ENCODE peak calls at places on chromosomes 5 and 9, in six cellular contexts. X, F, K, L, P and N are unnamed samples.

GRCh38 chr5:37840036-37840909 is at the start of gene GDNF:
- DNase-seq in X (peak; percentile 58), P (no peak), F (peak; percentile 43), K (no peak), L (no peak), N (peak; percentile 36)

GRCh38 chr9:16316406-16316805 is 554.1 kb downstream of the BNC2 start:
- DNase-seq in F (no peak), X (peak; percentile 63), K (no peak), P (no peak), L (no peak), N (no peak)

GRCh38 chr9:136332482-136332983 is 5.2 kb downstream of the GPSM1 start:
- DNase-seq in K (no peak), P (no peak), X (no peak), L (no peak), F (no peak), N (no peak)

GRCh38 chr9:16062542-16063240 is 509.8 kb downstream of the CCDC171 start:
- DNase-seq in K (peak; percentile 71), L (no peak), X (no peak), F (no peak), P (peak; percentile 6), N (no peak)

GRCh38 chr9:85431396-85432102 is 310.2 kb downstream of the AGTPBP1 start:
- DNase-seq in P (no peak), X (no peak), F (no peak), K (no peak), L (peak; percentile 12), N (no peak)

GRCh38 chr9:4258321-4259093 is 41.4 kb downstream of the GLIS3 start:
- DNase-seq in L (no peak), K (no peak), P (no peak), F (no peak), X (no peak), N (no peak)

GRCh38 chr5:90368454-90369246 is 40.9 kb downstream of the CETN3 start:
- DNase-seq in K (no peak), X (no peak), F (no peak), P (no peak), L (no peak), N (no peak)

GRCh38 chr9:70678153-70678552 is 263.7 kb upstream of the KLF9 start:
- DNase-seq in F (no peak), P (no peak), K (no peak), L (no peak), X (no peak), N (no peak)

GRCh38 chr5:143968071-143968878 is 156.3 kb downstream of the HMHB1 start:
- DNase-seq in X (no peak), L (peak; percentile 4), F (no peak), P (peak; percentile 22), K (no peak), N (no peak)

GRCh38 chr5:6692906-6693305 is 20.3 kb upstream of the TENT4A start:
- DNase-seq in K (no peak), F (no peak), X (no peak), L (no peak), P (no peak), N (no peak)

GRCh38 chr9:77926314-77926959 is 105.2 kb downstream of the GNAQ start:
- DNase-seq in X (no peak), P (peak; percentile 1), F (no peak), L (no peak), K (peak; percentile 31), N (no peak)

GRCh38 chr5:3564827-3565560 is 30.6 kb upstream of the IRX1 start:
- DNase-seq in L (no peak), X (no peak), P (no peak), F (no peak), K (no peak), N (no peak)

GRCh38 chr9:87197349-87198130 is 250.2 kb upstream of the GAS1 start:
- DNase-seq in F (no peak), P (no peak), L (no peak), X (no peak), K (no peak), N (no peak)

GRCh38 chr5:41903892-41904799 is at the start of gene RIMOC1:
- DNase-seq in P (peak; percentile 97), F (peak; percentile 99), X (peak; percentile 98), L (peak; percentile 99), K (peak; percentile 89), N (peak; percentile 98)

GRCh38 chr9:113808391-113809191 is 67.5 kb upstream of the ZNF618 start:
- DNase-seq in L (no peak), P (peak; percentile 26), F (no peak), X (no peak), K (peak; percentile 54), N (no peak)

GRCh38 chr5:30572279-30572678 is 621.2 kb upstream of the CDH6 start:
- DNase-seq in L (no peak), F (no peak), P (no peak), K (no peak), X (no peak), N (peak; percentile 12)

GRCh38 chr5:138938526-138938925 is 63.4 kb upstream of the LRRTM2 start:
- DNase-seq in L (no peak), K (no peak), P (no peak), F (no peak), X (no peak), N (no peak)

GRCh38 chr9:34675048-34675714 is 12.7 kb upstream of the CCL27 start:
- DNase-seq in L (no peak), P (peak; percentile 60), K (no peak), X (peak; percentile 85), F (peak; percentile 78), N (peak; percentile 78)

GRCh38 chr5:60086583-60086982 is 193.1 kb upstream of the PDE4D start:
- DNase-seq in L (no peak), K (no peak), P (no peak), F (no peak), X (no peak), N (no peak)

DNA sequence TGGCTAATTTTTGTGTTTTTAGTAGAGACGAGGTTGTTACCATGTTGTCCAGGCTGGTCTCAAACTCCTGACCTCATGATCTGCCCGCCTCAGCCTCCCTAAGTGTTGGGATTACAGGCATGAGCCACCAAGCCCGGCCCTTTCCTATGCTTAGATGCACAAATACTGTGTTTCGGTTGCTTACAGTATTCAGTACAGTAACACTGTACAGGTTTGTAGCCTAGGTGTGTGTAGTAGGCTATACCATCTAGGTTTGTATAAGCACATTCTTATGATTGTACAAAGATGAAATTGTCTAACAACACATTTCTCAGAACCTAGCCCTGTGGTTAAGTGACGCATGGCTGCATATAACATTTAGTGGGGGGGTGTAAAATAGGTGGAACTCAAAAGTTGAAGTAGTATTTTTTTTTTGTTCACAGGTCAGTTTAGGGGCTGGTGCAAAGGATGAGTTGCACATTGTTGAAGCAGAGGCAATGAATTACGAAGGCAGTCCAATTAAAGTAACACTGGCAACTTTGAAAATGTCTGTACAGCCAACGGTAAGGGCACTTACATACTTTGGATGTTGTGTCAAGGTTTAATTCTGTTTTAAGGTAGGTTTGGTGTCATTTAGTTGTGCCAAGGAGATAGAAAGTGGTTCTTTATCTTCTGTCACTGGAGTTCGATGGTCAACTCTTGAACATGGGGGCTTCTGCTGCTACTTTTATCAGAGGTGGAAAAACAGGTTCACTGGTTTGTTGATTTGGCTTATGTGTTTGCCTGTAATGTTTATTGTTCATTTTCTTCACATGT is 3.4 kb downstream of the NPM1 start:
- DNase-seq in F (no peak), L (no peak), X (no peak), P (no peak), K (no peak), N (no peak)
- TF ChIP-seq POLR2A in F (no peak), L (no peak), X (no peak), P (no peak), K (no peak), N (no peak)

GRCh38 chr5:178212241-178213002 is 8.1 kb downstream of the HNRNPAB start:
- DNase-seq in P (no peak), K (no peak), F (no peak), L (no peak), X (no peak), N (no peak)

GRCh38 chr5:178209334-178210072 is 5.2 kb downstream of the HNRNPAB start:
- DNase-seq in P (no peak), F (no peak), K (no peak), L (no peak), X (no peak), N (no peak)

GRCh38 chr5:178210073-178210526 is 5.8 kb downstream of the HNRNPAB start:
- DNase-seq in F (no peak), P (no peak), L (no peak), X (no peak), K (no peak), N (no peak)

GRCh38 chr5:178213003-178213449 is 8.7 kb downstream of the HNRNPAB start:
- DNase-seq in X (peak; percentile 52), F (no peak), P (no peak), L (no peak), K (no peak), N (no peak)

GRCh38 chr5:178211095-178212048 is 7.0 kb downstream of the HNRNPAB start:
- DNase-seq in X (no peak), F (no peak), K (no peak), L (no peak), P (no peak), N (no peak)
- TF ChIP-seq POLR2A in X (no peak), F (no peak), K (no peak), L (no peak), P (no peak), N (no peak)

DNA sequence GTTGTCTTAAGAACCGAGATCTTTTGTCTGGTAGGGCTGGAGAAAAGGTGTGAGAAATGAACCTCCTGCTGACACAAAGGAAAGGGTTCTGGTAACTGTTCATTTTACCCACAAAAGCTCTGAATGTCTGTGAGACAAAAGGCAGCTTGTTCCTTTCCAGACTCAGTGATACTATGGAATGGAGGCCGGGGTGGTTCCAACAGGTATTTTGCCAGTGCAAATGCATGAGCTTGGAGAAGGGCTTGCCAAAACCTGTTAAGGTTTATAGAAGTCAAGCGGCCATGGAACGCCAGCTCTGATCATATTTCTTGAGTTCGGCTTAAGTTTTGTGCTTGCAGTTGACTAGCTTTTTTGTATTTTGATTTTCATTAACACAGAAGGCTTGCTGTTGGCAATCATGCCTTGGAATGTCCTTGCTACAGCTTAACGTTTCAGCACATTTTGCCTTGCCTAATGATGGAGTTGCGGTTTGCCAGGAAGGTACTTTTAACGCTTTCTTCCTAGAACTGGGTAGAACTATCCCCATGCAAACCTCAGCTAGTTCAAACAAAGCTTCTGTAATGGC is 328.6 kb downstream of the PIK3R1 start:
- DNase-seq in X (no peak), K (no peak), L (peak; percentile 61), F (no peak), P (no peak), N (no peak)
- TF ChIP-seq POLR2A in X (no peak), K (no peak), L (no peak), F (no peak), P (no peak), N (no peak)

DNA sequence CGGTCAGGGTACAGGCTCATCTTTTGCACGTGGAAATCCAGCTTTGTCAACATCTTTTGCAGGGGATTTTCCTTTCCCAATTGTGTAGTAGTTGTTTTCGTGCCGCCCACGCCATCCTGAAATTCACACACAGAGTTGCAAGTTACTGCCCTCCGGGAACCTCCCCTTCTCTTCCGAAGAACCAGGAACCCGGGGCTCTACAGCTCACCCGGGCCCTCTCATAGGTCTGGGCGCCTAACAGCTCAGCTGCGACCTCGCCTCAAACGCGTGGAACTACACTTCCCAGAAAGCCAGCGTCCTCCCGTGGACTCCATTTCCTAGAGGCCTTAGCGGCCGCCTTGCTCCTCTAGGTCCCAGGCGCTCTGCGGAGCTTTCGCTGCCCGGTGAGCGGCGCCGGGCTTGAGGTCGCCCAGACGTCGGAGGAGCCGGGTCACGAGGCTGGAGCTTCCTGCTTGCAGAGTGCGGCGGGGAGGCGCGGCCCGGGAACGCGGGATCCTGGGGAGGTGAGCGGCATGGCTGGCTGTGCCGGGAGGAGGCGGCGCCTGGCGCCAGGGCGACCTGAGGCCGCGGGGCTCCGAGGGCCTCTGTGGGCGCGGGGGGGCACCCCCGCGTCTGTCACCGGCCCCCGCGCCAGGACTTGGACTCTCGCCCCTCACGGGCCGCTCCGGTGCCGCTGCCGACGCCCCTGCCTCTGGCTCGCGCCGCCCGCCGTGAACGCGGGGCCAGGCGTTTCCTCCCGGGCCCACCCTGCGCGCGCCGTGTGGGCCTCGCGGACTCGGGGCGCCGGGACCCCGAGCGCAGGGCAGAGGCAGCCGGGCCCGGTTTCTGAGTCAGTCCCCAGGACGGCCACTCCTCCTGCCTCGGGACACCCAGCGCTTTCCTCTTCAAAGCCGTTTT is at the start of gene ZNF354B:
- DNase-seq in K (peak; percentile 89), L (peak; percentile 89), X (peak; percentile 93), P (peak; percentile 86), F (peak; percentile 92), N (peak; percentile 89)
- TF ChIP-seq POLR2A in K (peak; percentile 82), L (peak; percentile 60), X (peak; percentile 81), P (no peak), F (peak; percentile 61), N (peak; percentile 76)